ENCODE peak calls at places on chromosomes 1 and 21, in four cellular contexts. One of them, this sample, is unnamed.

GRCh38 chr1:6753320-6754140 is 31.7 kb upstream of the CAMTA1 start:
- DNase-seq in SK-N-SH: no peak
- DNase-seq in K562: no peak
- DNase-seq in HCT116: no peak
- DNase-seq in this sample: no peak

GRCh38 chr1:36306902-36307456 is 811 bp downstream of the SH3D21 start:
- DNase-seq in K562: peak; percentile 99
- DNase-seq in SK-N-SH: peak; percentile 99
- DNase-seq in HCT116: peak; percentile 72
- DNase-seq in this sample: peak; percentile 89

GRCh38 chr1:28835237-28835650 is 23.3 kb downstream of the OPRD1 start:
- DNase-seq in SK-N-SH: peak; percentile 85
- DNase-seq in HCT116: no peak
- DNase-seq in K562: no peak
- DNase-seq in this sample: no peak

GRCh38 chr1:180250883-180251509 is 20.9 kb downstream of the LHX4 start:
- DNase-seq in HCT116: no peak
- DNase-seq in K562: no peak
- DNase-seq in SK-N-SH: no peak
- DNase-seq in this sample: no peak

GRCh38 chr1:118247593-118247992 is 62.6 kb upstream of the SPAG17 start:
- DNase-seq in HCT116: peak; percentile 0
- DNase-seq in SK-N-SH: peak; percentile 2
- DNase-seq in K562: peak; percentile 23
- DNase-seq in this sample: no peak

GRCh38 chr1:153340356-153340755 is 8.3 kb downstream of the PGLYRP4 start:
- DNase-seq in HCT116: no peak
- DNase-seq in K562: no peak
- DNase-seq in SK-N-SH: no peak
- DNase-seq in this sample: no peak

GRCh38 chr1:36510418-36510817 is 27.7 kb upstream of the CSF3R start:
- DNase-seq in K562: no peak
- DNase-seq in SK-N-SH: no peak
- DNase-seq in HCT116: no peak
- DNase-seq in this sample: no peak

GRCh38 chr1:169694304-169694703 is 17.1 kb downstream of the SELL start:
- DNase-seq in HCT116: no peak
- DNase-seq in K562: no peak
- DNase-seq in SK-N-SH: no peak
- DNase-seq in this sample: no peak

GRCh38 chr1:240031009-240031408 is 60.7 kb upstream of the FMN2 start:
- DNase-seq in HCT116: no peak
- DNase-seq in K562: no peak
- DNase-seq in SK-N-SH: no peak
- DNase-seq in this sample: no peak

GRCh38 chr1:231841616-231842344 is 215.2 kb downstream of the DISC1 start:
- DNase-seq in SK-N-SH: no peak
- DNase-seq in K562: no peak
- DNase-seq in HCT116: no peak
- DNase-seq in this sample: no peak

GRCh38 chr1:109793089-109793485 is 29.4 kb upstream of the EPS8L3 start:
- DNase-seq in K562: no peak
- DNase-seq in HCT116: no peak
- DNase-seq in SK-N-SH: no peak
- DNase-seq in this sample: no peak

GRCh38 chr1:32878637-32879041 is 7.7 kb upstream of the HPCA start:
- DNase-seq in HCT116: no peak
- DNase-seq in K562: peak; percentile 12
- DNase-seq in SK-N-SH: no peak
- DNase-seq in this sample: no peak

GRCh38 chr1:87305762-87306161 is 22.9 kb upstream of the LMO4 start:
- DNase-seq in K562: no peak
- DNase-seq in SK-N-SH: peak; percentile 46
- DNase-seq in HCT116: no peak
- DNase-seq in this sample: no peak

GRCh38 chr1:112957133-112957812 is 1.3 kb upstream of the SLC16A1 start:
- DNase-seq in SK-N-SH: peak; percentile 48
- DNase-seq in HCT116: peak; percentile 75
- DNase-seq in K562: peak; percentile 64
- DNase-seq in this sample: no peak

GRCh38 chr1:50369830-50370229 is 53.4 kb downstream of the DMRTA2 start:
- DNase-seq in K562: no peak
- DNase-seq in HCT116: no peak
- DNase-seq in SK-N-SH: no peak
- DNase-seq in this sample: no peak

GRCh38 chr1:53057134-53057533 is 4.9 kb upstream of the PODN start:
- DNase-seq in HCT116: no peak
- DNase-seq in K562: no peak
- DNase-seq in SK-N-SH: no peak
- DNase-seq in this sample: no peak

GRCh38 chr1:23393706-23394105 is 24.1 kb upstream of the ZNF436 start:
- DNase-seq in SK-N-SH: no peak
- DNase-seq in K562: no peak
- DNase-seq in HCT116: no peak
- DNase-seq in this sample: no peak

GRCh38 chr1:40769815-40770214 is 13.8 kb upstream of the KCNQ4 start:
- DNase-seq in K562: no peak
- DNase-seq in SK-N-SH: no peak
- DNase-seq in HCT116: no peak
- DNase-seq in this sample: no peak

GRCh38 chr1:226002667-226003501 is 3.7 kb upstream of the SDE2 start:
- DNase-seq in K562: peak; percentile 93
- DNase-seq in SK-N-SH: peak; percentile 30
- DNase-seq in HCT116: peak; percentile 46
- DNase-seq in this sample: peak; percentile 82

GRCh38 chr1:71987210-71987609 is 295.1 kb downstream of the NEGR1 start:
- DNase-seq in SK-N-SH: no peak
- DNase-seq in HCT116: no peak
- DNase-seq in K562: no peak
- DNase-seq in this sample: no peak

GRCh38 chr21:14956826-14957225 is 108.0 kb downstream of the NRIP1 start:
- DNase-seq in K562: no peak
- DNase-seq in SK-N-SH: no peak
- DNase-seq in HCT116: no peak
- DNase-seq in this sample: no peak

GRCh38 chr21:44907225-44907965 is 13.3 kb downstream of the ITGB2 start:
- DNase-seq in HCT116: no peak
- DNase-seq in SK-N-SH: no peak
- DNase-seq in K562: no peak
- DNase-seq in this sample: no peak

GRCh38 chr1:93827633-93828436 is 51.2 kb downstream of the DNTTIP2 start:
- DNase-seq in SK-N-SH: no peak
- DNase-seq in HCT116: no peak
- DNase-seq in K562: no peak
- DNase-seq in this sample: no peak

GRCh38 chr1:7207875-7208646 is 422.8 kb downstream of the CAMTA1 start:
- DNase-seq in K562: peak; percentile 75
- DNase-seq in HCT116: peak; percentile 65
- DNase-seq in SK-N-SH: peak; percentile 73
- DNase-seq in this sample: no peak

GRCh38 chr1:235058695-235059094 is 69.9 kb downstream of the TOMM20 start:
- DNase-seq in K562: no peak
- DNase-seq in HCT116: no peak
- DNase-seq in SK-N-SH: no peak
- DNase-seq in this sample: no peak

GRCh38 chr1:19476440-19477190 is 8.7 kb downstream of the CAPZB start:
- DNase-seq in SK-N-SH: no peak
- DNase-seq in K562: peak; percentile 46
- DNase-seq in HCT116: no peak
- DNase-seq in this sample: peak; percentile 82

GRCh38 chr1:61842863-61843514 is 100.7 kb downstream of the PATJ start:
- DNase-seq in SK-N-SH: no peak
- DNase-seq in K562: no peak
- DNase-seq in HCT116: no peak
- DNase-seq in this sample: no peak

GRCh38 chr1:71083271-71083670 is 2.4 kb upstream of the ZRANB2 start:
- DNase-seq in K562: no peak
- DNase-seq in SK-N-SH: no peak
- DNase-seq in HCT116: no peak
- DNase-seq in this sample: peak; percentile 18

GRCh38 chr1:94094466-94095111 is 26.4 kb downstream of the ABCA4 start:
- DNase-seq in K562: no peak
- DNase-seq in SK-N-SH: no peak
- DNase-seq in HCT116: no peak
- DNase-seq in this sample: peak; percentile 23

GRCh38 chr21:45319461-45320211 is 31.9 kb upstream of the POFUT2 start:
- DNase-seq in HCT116: no peak
- DNase-seq in K562: no peak
- DNase-seq in SK-N-SH: no peak
- DNase-seq in this sample: no peak

GRCh38 chr21:41610042-41610839 is 102.3 kb upstream of the TMPRSS2 start:
- DNase-seq in SK-N-SH: peak; percentile 70
- DNase-seq in K562: peak; percentile 74
- DNase-seq in HCT116: peak; percentile 48
- DNase-seq in this sample: peak; percentile 18

GRCh38 chr1:224589006-224589405 is 27.1 kb upstream of the CNIH3 start:
- DNase-seq in HCT116: no peak
- DNase-seq in K562: no peak
- DNase-seq in SK-N-SH: no peak
- DNase-seq in this sample: no peak

GRCh38 chr1:32969556-32969955 is 4.9 kb upstream of the RNF19B start:
- DNase-seq in K562: no peak
- DNase-seq in SK-N-SH: no peak
- DNase-seq in HCT116: no peak
- DNase-seq in this sample: no peak

GRCh38 chr1:6870086-6870485 is 84.8 kb downstream of the CAMTA1 start:
- DNase-seq in SK-N-SH: no peak
- DNase-seq in HCT116: no peak
- DNase-seq in K562: no peak
- DNase-seq in this sample: no peak

GRCh38 chr1:79074975-79075374 is 68.4 kb upstream of the ADGRL4 start:
- DNase-seq in HCT116: no peak
- DNase-seq in SK-N-SH: no peak
- DNase-seq in K562: no peak
- DNase-seq in this sample: no peak

GRCh38 chr21:45163413-45164123 is 89.2 kb downstream of the ADARB1 start:
- DNase-seq in SK-N-SH: no peak
- DNase-seq in HCT116: no peak
- DNase-seq in K562: no peak
- DNase-seq in this sample: no peak

GRCh38 chr1:150650193-150650592 is 20.8 kb upstream of the ENSA start:
- DNase-seq in SK-N-SH: no peak
- DNase-seq in K562: no peak
- DNase-seq in HCT116: no peak
- DNase-seq in this sample: no peak

GRCh38 chr21:38993561-38993960 is 187.8 kb downstream of the ETS2 start:
- DNase-seq in K562: no peak
- DNase-seq in HCT116: peak; percentile 4
- DNase-seq in SK-N-SH: no peak
- DNase-seq in this sample: no peak

DNA sequence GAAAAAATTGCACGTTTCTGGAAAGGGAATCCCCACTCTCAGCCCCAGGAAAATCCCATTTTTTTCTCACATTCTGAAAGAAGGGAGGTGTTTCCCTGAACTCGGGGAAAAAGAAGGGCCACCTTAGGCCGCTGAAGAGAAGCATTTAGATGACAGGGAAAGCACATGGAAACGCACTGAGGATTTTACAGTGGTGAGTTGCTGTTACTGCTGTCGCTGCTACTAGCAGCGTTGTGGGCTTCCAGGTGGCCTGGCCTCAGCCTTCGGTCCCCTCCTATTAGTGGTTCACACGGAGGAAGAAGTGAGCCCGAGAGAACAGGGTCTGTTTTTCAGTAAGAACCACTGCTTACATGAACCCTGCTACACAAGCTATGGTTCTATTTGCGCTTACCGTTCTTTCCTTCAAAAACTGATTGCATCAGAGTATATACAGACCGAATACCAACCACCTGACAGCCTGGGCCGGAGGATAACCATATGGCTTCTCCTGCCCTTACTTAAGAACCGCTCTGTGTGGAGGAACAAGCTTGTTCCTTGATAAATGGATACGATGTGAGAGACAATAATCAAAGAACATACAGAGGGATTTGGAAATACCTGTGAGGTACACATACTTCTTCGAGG is 986 bp upstream of the KCNT2 start:
- DNase-seq in K562: no peak
- DNase-seq in HCT116: no peak
- DNase-seq in SK-N-SH: peak; percentile 43
- DNase-seq in this sample: no peak
- TF ChIP-seq POLR2AphosphoS5 in K562: no peak
- TF ChIP-seq POLR2AphosphoS5 in HCT116: no peak
- TF ChIP-seq POLR2AphosphoS5 in SK-N-SH: no peak
- TF ChIP-seq POLR2AphosphoS5 in this sample: no peak

GRCh38 chr1:959730-960039 is 629 bp upstream of the NOC2L start:
- DNase-seq in HCT116: no peak
- DNase-seq in K562: no peak
- DNase-seq in SK-N-SH: no peak
- DNase-seq in this sample: no peak
- H3K4me3 ChIP-seq in HCT116: peak overlapping the region; percentile 68
- H3K4me3 ChIP-seq in K562: peak overlapping the region; percentile 88
- H3K4me3 ChIP-seq in SK-N-SH: peak overlapping the region; percentile 17
- H3K4me3 ChIP-seq in this sample: no peak overlapping the region

GRCh38 chr1:3640113-3640932 is 9.6 kb downstream of the WRAP73 start:
- DNase-seq in SK-N-SH: no peak
- DNase-seq in K562: no peak
- DNase-seq in HCT116: no peak
- DNase-seq in this sample: no peak
- TF ChIP-seq REST in SK-N-SH: no peak
- TF ChIP-seq REST in K562: no peak
- TF ChIP-seq REST in HCT116: no peak
- TF ChIP-seq REST in this sample: no peak

DNA sequence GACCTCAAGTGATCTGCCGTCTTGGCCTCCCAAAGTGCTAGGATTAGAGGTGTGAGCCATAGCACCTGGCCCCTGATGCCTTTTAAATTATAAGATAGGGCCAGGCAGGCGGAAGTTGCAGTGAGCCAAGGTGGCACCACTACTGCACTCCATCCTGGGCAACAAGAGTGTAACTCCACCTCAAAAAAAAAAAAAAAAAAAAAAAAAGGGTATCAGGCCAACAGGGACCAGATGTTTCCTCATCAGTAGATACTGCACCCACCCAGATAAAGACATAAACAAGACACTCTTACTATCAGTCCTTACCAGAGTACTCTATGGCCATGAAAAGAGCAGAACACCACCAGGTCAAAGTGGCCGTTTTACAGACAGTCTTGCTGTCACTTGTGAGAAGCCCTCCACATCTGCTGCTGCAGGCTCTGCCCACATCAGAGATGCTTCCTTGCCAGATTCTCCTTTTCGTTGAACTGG is 3.3 kb downstream of the C21orf58 start:
- DNase-seq in SK-N-SH: no peak
- DNase-seq in K562: peak; percentile 93
- DNase-seq in HCT116: no peak
- DNase-seq in this sample: no peak
- TF ChIP-seq POLR2AphosphoS5 in SK-N-SH: no peak
- TF ChIP-seq POLR2AphosphoS5 in K562: peak; percentile 100
- TF ChIP-seq POLR2AphosphoS5 in HCT116: no peak
- TF ChIP-seq POLR2AphosphoS5 in this sample: no peak

DNA sequence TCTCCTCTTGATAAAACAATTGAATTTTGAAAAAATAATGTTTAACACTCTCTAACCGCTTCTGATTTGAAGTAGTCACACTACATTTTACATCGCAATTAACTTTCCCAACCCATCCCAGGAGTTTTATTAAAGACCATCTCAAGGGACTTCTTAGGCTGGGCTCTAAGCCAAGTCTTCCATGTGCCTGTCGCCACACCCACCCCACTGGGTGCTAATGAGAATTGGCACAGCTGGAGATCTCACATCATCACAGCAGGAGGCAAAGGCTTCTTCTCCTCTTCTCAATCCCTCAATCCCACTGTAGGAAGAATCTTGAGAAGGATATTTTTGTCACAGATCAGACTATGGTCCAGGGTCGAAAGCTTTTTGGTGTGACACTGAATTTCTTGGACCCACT is 328.9 kb downstream of the NUF2 start:
- DNase-seq in K562: no peak
- DNase-seq in HCT116: peak; percentile 0
- DNase-seq in SK-N-SH: no peak
- DNase-seq in this sample: no peak
- H3K4me3 ChIP-seq in K562: no peak overlapping the region
- H3K4me3 ChIP-seq in HCT116: no peak overlapping the region
- H3K4me3 ChIP-seq in SK-N-SH: no peak overlapping the region
- H3K4me3 ChIP-seq in this sample: no peak overlapping the region